ENCODE peak calls at places on chromosomes 7 and 10, in six cellular contexts. X, G, U, H, T and L are unnamed samples.

GRCh38 chr10:14839305-14839695 is 1.2 kb downstream of the HSPA14 start:
- DNase-seq in X (no peak), G (no peak), U (no peak), H (no peak), T (no peak), L (peak)

GRCh38 chr10:121994429-121994881 is 5.5 kb downstream of the TACC2 start:
- DNase-seq in X (no peak), G (no peak), U (no peak), H (no peak), T (no peak), L (no peak)

GRCh38 chr7:36032362-36032818 is 120.7 kb upstream of the EEPD1 start:
- DNase-seq in X (no peak), G (no peak), U (no peak), H (no peak), T (no peak), L (peak)

GRCh38 chr7:108448777-108449576 is 7.3 kb downstream of the NRCAM start:
- DNase-seq in X (no peak), G (no peak), U (no peak), H (no peak), T (peak), L (no peak)

GRCh38 chr10:121449457-121450045 is 148.7 kb downstream of the FGFR2 start:
- DNase-seq in X (peak), G (no peak), U (no peak), H (no peak), T (no peak), L (no peak)

GRCh38 chr10:19654576-19654975 is 161.7 kb upstream of the PLXDC2 start:
- DNase-seq in X (no peak), G (no peak), U (no peak), H (no peak), T (no peak), L (no peak)

GRCh38 chr7:11427686-11428273 is 404.2 kb downstream of the THSD7A start:
- DNase-seq in X (no peak), G (peak), U (peak), H (no peak), T (peak), L (peak)

GRCh38 chr7:72196176-72196575 is 216.0 kb downstream of the CALN1 start:
- DNase-seq in X (no peak), G (no peak), U (no peak), H (no peak), T (no peak), L (no peak)

GRCh38 chr10:71302874-71303568 is 16.0 kb upstream of the SLC29A3 start:
- DNase-seq in X (no peak), G (peak), U (peak), H (no peak), T (peak), L (peak)

GRCh38 chr10:75678527-75678926 is 247.1 kb downstream of the LRMDA start:
- DNase-seq in X (no peak), G (no peak), U (no peak), H (no peak), T (no peak), L (no peak)

GRCh38 chr7:158411232-158411950 is 176.2 kb downstream of the PTPRN2 start:
- DNase-seq in X (no peak), G (no peak), U (no peak), H (no peak), T (no peak), L (no peak)

GRCh38 chr7:158416283-158416933 is 171.2 kb downstream of the PTPRN2 start:
- DNase-seq in X (no peak), G (no peak), U (no peak), H (no peak), T (no peak), L (peak)

GRCh38 chr7:158415316-158415715 is 172.3 kb downstream of the PTPRN2 start:
- DNase-seq in X (no peak), G (no peak), U (no peak), H (no peak), T (no peak), L (no peak)

GRCh38 chr7:158410720-158411119 is 176.9 kb downstream of the PTPRN2 start:
- DNase-seq in X (no peak), G (no peak), U (no peak), H (no peak), T (no peak), L (no peak)

DNA sequence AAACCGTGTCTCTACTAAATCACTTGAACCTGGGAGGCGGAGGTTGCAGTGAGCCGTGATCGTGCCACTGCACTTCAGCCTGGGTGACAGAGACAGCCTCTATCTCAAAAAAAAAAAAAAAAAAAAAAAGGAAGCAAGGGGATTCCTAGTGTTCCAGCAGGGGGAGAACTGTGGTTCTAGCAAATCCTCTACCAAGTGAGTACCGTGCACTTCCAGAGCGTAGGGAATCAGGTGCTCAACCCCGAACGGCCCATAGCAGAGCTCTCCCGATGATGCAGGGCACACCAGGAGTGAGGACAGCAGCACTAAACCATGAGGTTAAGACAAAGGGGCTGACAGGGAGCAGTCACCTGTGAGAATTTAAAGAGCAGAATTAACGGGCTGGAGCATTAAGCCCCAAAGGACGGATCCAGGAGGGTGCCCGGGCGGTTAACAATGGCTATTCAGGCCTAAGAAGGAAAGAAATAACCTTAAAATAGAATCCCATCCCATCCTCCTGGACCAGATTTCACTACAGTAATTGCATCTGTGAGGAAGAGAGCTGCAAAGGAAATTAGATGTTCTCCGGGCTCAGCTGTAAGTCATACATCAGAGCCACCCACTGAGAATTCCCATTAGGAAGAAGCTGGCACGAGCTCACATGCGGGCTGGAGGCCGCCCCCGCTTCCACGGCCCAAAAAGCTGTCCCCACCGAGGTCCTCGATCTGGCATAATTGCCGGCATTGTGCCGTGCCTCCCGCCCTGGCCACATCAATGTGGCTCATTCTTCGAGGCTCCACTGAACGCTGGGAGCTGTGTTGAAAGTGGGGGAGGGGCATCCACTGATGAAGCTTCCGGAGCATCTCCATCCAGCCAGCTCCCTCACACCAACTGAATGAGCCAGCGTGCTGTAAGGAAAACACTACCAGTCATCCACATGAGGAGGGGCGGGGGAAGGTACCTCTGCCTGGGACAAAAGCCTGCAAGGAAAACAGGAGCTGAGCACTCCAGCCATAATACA is 173.4 kb downstream of the PTPRN2 start:
- DNase-seq in X (no peak), G (no peak), U (no peak), H (no peak), T (no peak), L (no peak)
- TF ChIP-seq EP300 in X (no peak), G (no peak), U (no peak), H (no peak), T (no peak), L (no peak)

GRCh38 chr10:116444527-116445142 is 17.0 kb downstream of the PNLIPRP3 start:
- DNase-seq in X (peak), G (peak), U (peak), H (no peak), T (peak), L (peak)
- TF ChIP-seq RAD21 in X (peak), G (peak), U (no peak), H (peak), T (peak), L (peak)

DNA sequence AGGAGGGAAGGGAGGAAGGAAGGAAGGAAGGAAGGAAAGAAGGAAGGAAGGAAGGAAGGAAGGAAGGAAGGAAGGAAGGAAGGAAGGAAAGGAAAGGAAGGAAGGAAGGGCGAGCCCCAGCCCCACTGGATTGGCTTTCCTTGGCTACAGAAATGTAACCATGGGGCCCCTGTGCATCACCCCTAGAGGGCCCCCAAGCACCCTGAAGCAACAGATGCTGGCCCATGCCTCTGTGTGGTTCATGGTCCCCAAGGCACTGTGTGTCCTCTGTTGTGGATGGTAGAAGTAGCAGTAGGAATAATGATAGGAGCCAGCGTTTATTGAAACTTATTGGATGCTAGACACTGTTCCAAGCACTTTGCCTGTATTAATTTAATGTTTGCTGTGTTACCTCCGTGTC is 116.6 kb upstream of the MACROH2A2 start:
- DNase-seq in X (no peak), G (peak), U (no peak), H (no peak), T (no peak), L (peak)
- TF ChIP-seq USF2 in X (no peak), G (no peak), U (no peak), H (no peak), T (no peak), L (no peak)

DNA sequence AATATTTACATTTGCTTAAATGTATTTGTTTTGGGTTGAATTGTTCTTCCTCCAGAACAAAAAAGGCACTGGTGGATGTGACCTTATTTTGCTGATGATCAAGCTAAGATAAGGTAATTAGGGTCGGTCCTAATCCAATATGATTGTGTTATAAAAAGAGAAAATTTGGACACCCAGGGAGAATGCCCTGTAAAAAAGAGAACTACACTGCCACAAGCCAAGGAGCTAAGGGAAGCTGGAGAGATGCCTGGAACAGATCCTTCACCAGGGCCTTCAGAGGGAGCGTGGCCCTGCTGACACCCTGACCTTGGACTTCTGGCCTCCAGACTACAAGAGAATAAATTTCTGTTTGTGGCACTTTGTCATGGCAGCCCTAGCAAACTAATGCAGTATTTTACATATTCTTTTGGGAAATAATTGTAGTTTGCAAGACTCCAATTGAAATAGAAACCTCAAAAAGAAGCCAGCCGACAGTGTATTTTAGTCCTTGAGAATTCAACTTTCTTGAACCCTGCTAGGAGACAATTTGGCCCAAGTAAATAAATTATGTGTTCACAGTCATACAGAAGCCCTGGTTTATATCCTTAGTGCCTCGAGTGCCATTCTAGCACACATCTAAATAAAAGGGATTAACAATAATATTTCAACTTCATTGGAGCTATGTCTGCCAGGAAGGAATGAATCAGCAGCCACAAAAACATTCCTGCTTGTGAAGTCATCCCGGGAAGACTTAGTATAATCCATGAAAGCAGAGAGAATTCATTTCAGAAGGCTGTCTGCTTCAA is 164.6 kb downstream of the PKD1L1 start:
- DNase-seq in X (no peak), G (no peak), U (peak), H (no peak), T (no peak), L (peak)
- TF ChIP-seq EP300 in X (no peak), G (no peak), U (peak), H (no peak), T (peak), L (peak)

GRCh38 chr10:103824281-103824680 is 31.1 kb downstream of the SH3PXD2A start:
- DNase-seq in X (no peak), G (no peak), U (no peak), H (no peak), T (peak), L (no peak)
- TF ChIP-seq RAD21 in X (no peak), G (no peak), U (no peak), H (no peak), T (no peak), L (no peak)

DNA sequence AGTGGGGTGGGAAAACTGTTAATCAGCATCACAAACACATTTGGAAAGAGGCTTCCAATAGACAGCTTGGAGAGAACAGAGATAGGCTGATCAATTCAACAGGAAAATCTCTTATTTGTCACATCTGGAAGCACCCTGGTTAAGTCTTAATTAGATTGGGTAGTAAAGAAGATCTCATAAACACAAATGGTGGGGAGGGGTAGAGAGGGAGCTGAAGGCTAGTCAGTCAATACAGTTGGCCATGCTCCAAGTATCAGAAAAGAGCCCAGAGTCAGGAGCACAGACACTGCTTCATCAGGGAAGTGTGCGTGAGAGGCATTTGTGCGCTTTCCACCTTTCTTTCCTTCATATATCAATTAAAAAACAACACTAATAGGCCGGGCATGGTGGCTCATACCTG is 130.5 kb downstream of the SORCS1 start:
- DNase-seq in X (no peak), G (no peak), U (no peak), H (no peak), T (peak), L (no peak)
- TF ChIP-seq USF2 in X (no peak), G (no peak), U (no peak), H (no peak), T (no peak), L (no peak)

GRCh38 chr7:70457477-70458194 is 674.3 kb upstream of the GALNT17 start:
- DNase-seq in X (no peak), G (no peak), U (no peak), H (no peak), T (no peak), L (no peak)

GRCh38 chr7:70459546-70459945 is 672.4 kb upstream of the GALNT17 start:
- DNase-seq in X (no peak), G (no peak), U (no peak), H (no peak), T (no peak), L (no peak)

GRCh38 chr7:70456729-70457128 is 675.2 kb upstream of the GALNT17 start:
- DNase-seq in X (no peak), G (no peak), U (no peak), H (no peak), T (no peak), L (no peak)

GRCh38 chr7:70460066-70460465 is 671.9 kb upstream of the GALNT17 start:
- DNase-seq in X (no peak), G (no peak), U (no peak), H (no peak), T (no peak), L (no peak)

DNA sequence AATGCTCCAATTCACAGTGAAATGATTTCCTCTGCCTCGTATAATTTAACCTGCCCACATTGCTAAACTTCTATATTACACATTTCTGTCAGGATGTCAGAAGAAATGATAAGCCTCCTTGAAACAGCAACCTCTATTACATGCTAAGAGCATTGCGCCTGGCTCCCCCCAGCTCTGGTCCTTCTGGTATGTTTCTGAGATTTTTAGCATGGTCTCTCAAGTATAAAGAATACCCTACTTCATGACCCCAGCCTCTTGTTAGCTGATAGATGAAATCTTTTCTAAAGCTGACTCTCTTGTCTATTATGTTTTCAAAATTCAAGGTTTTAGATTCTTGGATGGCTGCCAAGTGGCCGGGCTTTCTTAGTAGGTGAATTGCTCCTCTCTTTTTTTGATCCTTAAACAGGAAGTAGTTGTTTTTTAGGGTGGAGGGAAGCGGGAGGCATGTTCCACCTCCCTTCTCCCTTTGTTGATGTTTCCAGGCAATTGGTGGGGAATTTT is 673.7 kb upstream of the GALNT17 start:
- DNase-seq in X (no peak), G (no peak), U (no peak), H (no peak), T (no peak), L (no peak)
- TF ChIP-seq EP300 in X (no peak), G (no peak), U (no peak), H (no peak), T (no peak), L (no peak)

GRCh38 chr7:76292206-76292573 is 10.3 kb upstream of the HSPB1 start:
- DNase-seq in X (no peak), G (no peak), U (peak), H (no peak), T (no peak), L (no peak)
- TF ChIP-seq RAD21 in X (no peak), G (no peak), U (no peak), H (no peak), T (no peak), L (no peak)